ENCODE peak calls at places on chromosomes 4 and X, in ten cellular contexts. F is GM12891, B is tibial nerve, S is heart left ventricle, C is adrenal gland, U is uterus, Q is GM12892, E is right lobe of liver, M is transverse colon, O is upper lobe of left lung. Z is an unnamed sample.

GRCh38 chr4:186689476-186689875 is 34.2 kb downstream of the FAT1 start:
- DNase-seq in S (no peak), U (no peak), O (no peak), M (no peak), B (no peak), F (no peak), E (no peak), Q (no peak), C (no peak), Z (no peak)

GRCh38 chrX:45172890-45173289 is 27.8 kb downstream of the DIPK2B start:
- DNase-seq in C (peak; percentile 2), Q (no peak), B (no peak), O (no peak), M (no peak), E (no peak), F (no peak), S (no peak), U (no peak), Z (no peak)

GRCh38 chr4:11149612-11150259 is 279.0 kb downstream of the HS3ST1 start:
- DNase-seq in S (no peak), C (no peak), M (no peak), O (no peak), E (no peak), F (no peak), U (no peak), Q (no peak), B (no peak), Z (no peak)

GRCh38 chr4:19776021-19776459 is 475.7 kb upstream of the SLIT2 start:
- DNase-seq in F (no peak), U (no peak), E (no peak), M (no peak), S (no peak), B (no peak), C (peak; percentile 84), Q (no peak), O (no peak), Z (no peak)

GRCh38 chrX:10761447-10761846 is 141.1 kb upstream of the MID1 start:
- DNase-seq in C (no peak), E (no peak), Q (no peak), S (no peak), O (no peak), F (no peak), M (no peak), U (no peak), B (no peak), Z (no peak)

GRCh38 chrX:49840679-49841078 is 11.6 kb downstream of the PAGE4 start:
- DNase-seq in Q (no peak), B (peak; percentile 8), E (peak; percentile 57), C (peak; percentile 78), O (no peak), F (no peak), U (peak; percentile 52), S (no peak), M (peak; percentile 27), Z (peak; percentile 67)

GRCh38 chrX:118973389-118974087 is 880 bp upstream of the LONRF3 start:
- DNase-seq in E (peak; percentile 43), M (peak; percentile 18), B (no peak), O (peak; percentile 50), C (peak; percentile 34), F (no peak), U (peak; percentile 40), S (peak; percentile 58), Q (no peak), Z (no peak)

GRCh38 chrX:154505726-154506125 is 10.3 kb downstream of the FAM3A start:
- DNase-seq in B (no peak), E (no peak), M (no peak), Q (no peak), U (no peak), F (no peak), C (no peak), S (no peak), O (no peak), Z (no peak)

GRCh38 chrX:52261125-52261462 is 76.4 kb downstream of the MAGED4 start:
- DNase-seq in C (no peak), S (no peak), Q (no peak), O (no peak), B (no peak), U (no peak), F (no peak), E (no peak), M (no peak), Z (no peak)

GRCh38 chrX:52262195-52262546 is 77.5 kb downstream of the MAGED4 start:
- DNase-seq in O (no peak), C (no peak), E (no peak), M (no peak), B (peak; percentile 4), F (no peak), U (no peak), S (no peak), Q (no peak), Z (no peak)

GRCh38 chrX:52263417-52263816 is 78.7 kb downstream of the MAGED4 start:
- DNase-seq in M (no peak), Q (no peak), E (no peak), C (no peak), U (no peak), O (no peak), B (no peak), S (no peak), F (no peak), Z (no peak)

GRCh38 chrX:52265713-52266112 is 81.0 kb downstream of the MAGED4 start:
- DNase-seq in B (no peak), O (no peak), Q (no peak), M (no peak), F (no peak), E (no peak), C (no peak), U (no peak), S (no peak), Z (no peak)

GRCh38 chrX:52261463-52262194 is 76.9 kb downstream of the MAGED4 start:
- DNase-seq in F (peak; percentile 49), U (peak; percentile 98), C (peak; percentile 93), S (peak; percentile 93), E (peak; percentile 92), O (peak; percentile 89), M (peak; percentile 96), B (peak; percentile 87), Q (peak; percentile 58), Z (peak; percentile 93)
- TF ChIP-seq POLR2A in F (no peak), U (peak; percentile 64), C (peak; percentile 53), S (peak; percentile 75), E (peak; percentile 53), O (no peak), M (peak; percentile 53), B (peak; percentile 29), Q (peak; percentile 60), Z (no peak)

DNA sequence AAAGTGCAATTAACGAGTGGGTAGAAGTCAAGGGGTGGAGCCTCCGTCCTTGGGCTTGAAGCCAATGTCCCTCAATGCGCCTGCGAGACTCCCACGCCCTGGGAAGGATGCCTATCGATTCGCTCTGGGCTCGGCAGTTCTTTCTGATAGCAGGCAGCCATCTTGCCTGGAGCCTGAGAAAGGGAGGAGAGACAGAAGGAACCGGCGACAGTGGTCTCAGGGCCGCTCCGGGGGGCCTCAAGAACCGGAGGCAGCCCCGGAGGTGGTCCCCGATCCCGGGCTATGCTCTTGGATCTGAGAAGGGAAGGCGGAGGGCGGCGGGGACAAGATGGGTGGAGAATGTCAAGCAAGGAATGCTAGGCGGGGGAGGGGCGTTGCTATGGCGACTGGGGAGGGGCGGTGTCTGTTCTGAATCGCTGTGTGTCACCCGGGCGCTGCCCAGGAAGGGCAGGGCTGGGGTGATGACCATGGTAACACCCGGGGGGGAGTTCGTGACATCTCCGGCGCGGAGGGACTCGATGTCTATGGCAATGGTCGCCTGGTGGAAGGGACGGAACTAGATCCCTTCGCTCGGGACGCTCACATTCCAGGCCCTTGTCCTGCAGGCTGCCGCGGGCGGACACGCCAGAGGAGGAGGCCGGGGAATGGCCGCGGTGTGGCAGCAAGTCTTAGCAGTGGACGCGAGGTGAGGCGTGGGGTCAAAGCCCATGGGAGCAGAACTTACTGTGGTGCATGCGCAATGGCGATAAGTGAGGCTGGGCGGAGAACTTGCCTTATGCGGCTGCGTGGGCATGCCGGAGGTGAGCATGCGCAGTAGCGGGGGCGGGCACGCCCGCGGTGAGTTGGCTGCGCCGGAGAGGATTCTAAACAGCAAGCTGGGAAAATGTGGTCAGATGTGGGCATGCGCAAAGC is at the start of gene WDR13:
- DNase-seq in C (peak; percentile 94), Q (peak; percentile 74), U (peak; percentile 93), B (peak; percentile 85), E (peak; percentile 93), F (peak; percentile 78), O (peak; percentile 97), M (peak; percentile 94), S (peak; percentile 95), Z (peak; percentile 94)
- TF ChIP-seq POLR2A in C (peak; percentile 74), Q (peak; percentile 54), U (peak; percentile 62), B (no peak), E (peak; percentile 68), F (peak; percentile 51), O (no peak), M (peak; percentile 75), S (peak; percentile 55), Z (no peak)

GRCh38 chr4:145937990-145938611 is 522 bp downstream of the ZNF827 start:
- DNase-seq in O (peak; percentile 9), B (no peak), C (peak; percentile 39), S (no peak), E (no peak), M (peak; percentile 28), U (peak; percentile 21), Q (peak; percentile 29), F (no peak), Z (peak; percentile 65)

GRCh38 chr4:145937021-145937861 is 1.4 kb downstream of the ZNF827 start:
- DNase-seq in C (peak; percentile 68), U (peak; percentile 74), E (peak; percentile 49), O (peak; percentile 91), F (peak; percentile 40), B (peak; percentile 36), Q (peak; percentile 41), S (peak; percentile 81), M (peak; percentile 81), Z (peak; percentile 82)

GRCh38 chr4:145934434-145935047 is 4.1 kb downstream of the ZNF827 start:
- DNase-seq in B (no peak), O (no peak), E (no peak), F (no peak), C (no peak), M (no peak), S (no peak), U (no peak), Q (no peak), Z (no peak)

GRCh38 chr4:145935253-145936141 is 3.1 kb downstream of the ZNF827 start:
- DNase-seq in S (no peak), U (peak; percentile 36), O (peak; percentile 18), Q (peak; percentile 38), E (no peak), B (no peak), C (peak; percentile 74), M (peak; percentile 52), F (no peak), Z (peak; percentile 66)

GRCh38 chr4:145936142-145937020 is 2.2 kb downstream of the ZNF827 start:
- DNase-seq in Q (peak; percentile 62), O (peak; percentile 90), M (peak; percentile 75), F (peak; percentile 60), C (peak; percentile 73), B (peak; percentile 19), E (peak; percentile 54), U (peak; percentile 59), S (peak; percentile 82), Z (peak; percentile 70)
- TF ChIP-seq POLR2A in Q (peak; percentile 51), O (no peak), M (peak; percentile 46), F (no peak), C (peak; percentile 63), B (no peak), E (no peak), U (peak; percentile 25), S (peak; percentile 28), Z (no peak)

DNA sequence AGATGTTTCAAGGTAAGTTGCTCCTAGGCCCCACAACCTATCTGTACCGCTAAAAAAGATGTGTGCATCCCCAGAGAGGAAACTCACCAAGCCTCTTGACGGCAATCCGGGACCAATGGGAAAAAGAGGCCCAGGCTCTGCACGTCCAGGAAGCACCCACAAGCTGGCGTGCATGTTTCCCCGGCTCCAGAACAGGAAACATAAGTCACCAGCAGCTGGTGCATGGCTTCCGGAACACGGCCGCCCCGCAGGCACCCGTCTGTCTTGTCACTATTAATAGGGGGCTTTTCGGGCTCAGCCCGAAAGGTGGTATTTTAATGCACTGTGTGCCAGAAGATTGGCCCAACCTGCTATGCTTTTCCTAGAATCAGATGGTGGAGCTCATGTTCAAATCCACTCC is 22.2 kb downstream of the CRMP1 start:
- DNase-seq in C (no peak), S (no peak), M (no peak), Q (no peak), U (no peak), B (no peak), O (peak; percentile 38), E (no peak), F (no peak), Z (no peak)
- TF ChIP-seq POLR2A in C (no peak), S (no peak), M (no peak), Q (no peak), U (no peak), B (no peak), O (no peak), E (no peak), F (no peak), Z (no peak)

Z was measured in testis.